ENCODE peak calls at places on chromosome 13, in six cellular contexts. X is tibial nerve, W is fibroblast of lung, F is pancreas, U is upper lobe of right lung, G is psoas muscle. K is an unnamed sample.

GRCh38 chr13:103031332-103031873 is 34.8 kb downstream of the SLC10A2 start:
- DNase-seq in X (no peak), W (no peak), F (no peak), U (no peak), G (no peak), K (no peak)

GRCh38 chr13:113897161-113897560 is 33.3 kb upstream of the GAS6 start:
- DNase-seq in X (no peak), W (peak; percentile 99), F (no peak), U (no peak), G (no peak), K (no peak)

GRCh38 chr13:112703935-112704633 is 14.2 kb downstream of the ATP11A start:
- DNase-seq in X (no peak), W (no peak), F (no peak), U (no peak), G (no peak), K (no peak)

GRCh38 chr13:113105032-113105993 is at the start of gene F7:
- DNase-seq in X (no peak), W (no peak), F (no peak), U (no peak), G (no peak), K (no peak)

GRCh38 chr13:27672025-27672424 is 50.3 kb downstream of the POLR1D start:
- DNase-seq in X (no peak), W (no peak), F (no peak), U (no peak), G (no peak), K (no peak)

GRCh38 chr13:42991892-42992584 is at the start of gene EPSTI1:
- DNase-seq in X (peak; percentile 61), W (peak; percentile 68), F (peak; percentile 39), U (peak; percentile 85), G (peak; percentile 54), K (peak; percentile 66)

GRCh38 chr13:67143544-67144115 is 86.5 kb downstream of the PCDH9 start:
- DNase-seq in X (no peak), W (no peak), F (no peak), U (no peak), G (no peak), K (no peak)

GRCh38 chr13:21676611-21677021 is 5.7 kb downstream of the FGF9 start:
- DNase-seq in X (no peak), W (no peak), F (peak; percentile 43), U (peak; percentile 75), G (peak; percentile 24), K (no peak)

GRCh38 chr13:44396295-44396962 is 22.8 kb downstream of the SERP2 start:
- DNase-seq in X (no peak), W (no peak), F (no peak), U (no peak), G (no peak), K (no peak)

GRCh38 chr13:98672947-98673545 is 79.4 kb downstream of the SLC15A1 start:
- DNase-seq in X (peak; percentile 75), W (peak; percentile 61), F (peak; percentile 64), U (peak; percentile 76), G (peak; percentile 66), K (peak; percentile 74)

GRCh38 chr13:40664100-40665060 is 2.1 kb downstream of the FOXO1 start:
- DNase-seq in X (peak; percentile 66), W (peak; percentile 50), F (peak; percentile 84), U (peak; percentile 90), G (peak; percentile 88), K (peak; percentile 82)

GRCh38 chr13:112643759-112644459 is 45.9 kb upstream of the ATP11A start:
- DNase-seq in X (no peak), W (no peak), F (peak; percentile 94), U (peak; percentile 91), G (no peak), K (no peak)

GRCh38 chr13:26061947-26062346 is 10.1 kb upstream of the SHISA2 start:
- DNase-seq in X (no peak), W (peak; percentile 93), F (no peak), U (no peak), G (no peak), K (no peak)

GRCh38 chr13:37072024-37072423 is 12.5 kb upstream of the SUPT20H start:
- DNase-seq in X (no peak), W (no peak), F (no peak), U (no peak), G (no peak), K (no peak)

GRCh38 chr13:41694902-41695301 is 237.6 kb downstream of the RGCC start:
- DNase-seq in X (peak; percentile 60), W (peak; percentile 96), F (peak; percentile 27), U (no peak), G (peak; percentile 55), K (peak; percentile 78)

GRCh38 chr13:73803997-73804396 is 330.2 kb downstream of the KLF12 start:
- DNase-seq in X (no peak), W (peak; percentile 66), F (no peak), U (no peak), G (no peak), K (no peak)

GRCh38 chr13:79451500-79451962 is 29.4 kb upstream of the NDFIP2 start:
- DNase-seq in X (no peak), W (peak; percentile 95), F (no peak), U (no peak), G (no peak), K (no peak)

GRCh38 chr13:39884166-39884565 is 228.7 kb downstream of the COG6 start:
- DNase-seq in X (no peak), W (no peak), F (no peak), U (no peak), G (no peak), K (no peak)

GRCh38 chr13:72126424-72126823 is 259.4 kb upstream of the DACH1 start:
- DNase-seq in X (no peak), W (peak; percentile 56), F (no peak), U (no peak), G (no peak), K (no peak)

DNA sequence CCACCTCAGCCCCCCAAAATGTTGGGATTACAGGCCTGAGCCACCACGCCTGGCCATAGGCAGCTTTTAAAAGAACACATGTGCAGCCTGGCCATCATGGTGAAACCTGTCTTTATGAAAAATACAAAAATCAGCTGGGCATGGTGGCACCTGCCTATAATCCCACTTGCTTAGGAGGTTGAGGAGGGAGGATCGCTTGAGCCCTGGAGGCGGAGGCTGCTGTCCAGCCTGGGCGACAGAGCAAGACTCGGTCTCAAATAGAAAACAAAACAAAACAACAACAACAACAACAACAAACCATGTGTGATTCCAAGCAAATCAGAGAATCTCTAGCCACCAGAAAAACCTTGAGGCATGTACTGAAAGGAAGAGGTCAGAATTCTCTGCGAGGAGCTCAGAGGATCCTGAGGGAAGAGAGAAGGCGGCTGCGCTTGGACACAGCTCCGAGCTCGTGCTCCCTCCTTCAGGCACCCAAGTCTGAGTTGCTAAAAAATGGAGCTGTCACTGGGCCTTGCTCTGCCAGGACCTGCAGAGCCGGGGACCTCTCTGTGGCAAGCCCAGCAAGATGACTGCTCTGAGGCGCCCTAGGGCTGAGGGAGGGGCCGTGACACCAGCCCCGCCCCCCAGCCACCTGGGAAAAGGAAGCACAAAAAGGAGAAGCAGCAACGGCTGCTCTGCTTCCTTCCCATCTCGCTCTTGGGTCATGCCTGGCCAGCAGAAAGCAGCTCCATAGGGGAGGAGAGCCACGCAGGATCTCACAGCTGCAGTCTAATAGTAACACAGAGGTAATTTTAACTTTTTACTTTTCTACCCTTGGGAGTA is at the start of gene ARL11:
- DNase-seq in X (peak; percentile 52), W (no peak), F (no peak), U (peak; percentile 85), G (peak; percentile 59), K (peak; percentile 72)
- H3K27ac ChIP-seq in X (no peak within 1 kb of the TSS), W (no peak within 1 kb of the TSS), F (no peak within 1 kb of the TSS), U (peak within 1 kb of the TSS; percentile 47), G (no peak within 1 kb of the TSS), K (no peak within 1 kb of the TSS)

DNA sequence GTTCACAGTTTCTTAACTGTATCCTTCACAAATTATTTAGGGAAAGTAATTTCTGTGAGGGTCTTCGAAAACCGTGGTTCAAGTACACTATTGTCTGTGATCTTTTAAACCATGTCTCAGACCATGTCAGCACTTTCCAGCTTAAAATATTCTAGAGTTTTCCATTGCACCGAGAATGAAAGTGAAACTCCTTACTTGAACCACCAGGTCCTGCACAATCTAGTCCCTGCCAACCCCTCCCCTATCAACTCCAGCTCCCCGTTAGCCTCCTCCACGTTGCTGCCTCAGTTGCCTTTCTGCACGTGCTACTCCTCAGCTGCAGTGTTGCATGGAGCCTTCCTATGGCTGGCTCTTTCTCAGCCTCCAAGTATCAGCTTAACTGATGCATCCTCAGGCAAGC is 7.2 kb upstream of the STARD13 start:
- DNase-seq in X (no peak), W (no peak), F (no peak), U (no peak), G (no peak), K (no peak)
- H3K27ac ChIP-seq in X (no peak overlapping the region), W (no peak overlapping the region), F (no peak overlapping the region), U (no peak overlapping the region), G (no peak overlapping the region), K (no peak overlapping the region)

DNA sequence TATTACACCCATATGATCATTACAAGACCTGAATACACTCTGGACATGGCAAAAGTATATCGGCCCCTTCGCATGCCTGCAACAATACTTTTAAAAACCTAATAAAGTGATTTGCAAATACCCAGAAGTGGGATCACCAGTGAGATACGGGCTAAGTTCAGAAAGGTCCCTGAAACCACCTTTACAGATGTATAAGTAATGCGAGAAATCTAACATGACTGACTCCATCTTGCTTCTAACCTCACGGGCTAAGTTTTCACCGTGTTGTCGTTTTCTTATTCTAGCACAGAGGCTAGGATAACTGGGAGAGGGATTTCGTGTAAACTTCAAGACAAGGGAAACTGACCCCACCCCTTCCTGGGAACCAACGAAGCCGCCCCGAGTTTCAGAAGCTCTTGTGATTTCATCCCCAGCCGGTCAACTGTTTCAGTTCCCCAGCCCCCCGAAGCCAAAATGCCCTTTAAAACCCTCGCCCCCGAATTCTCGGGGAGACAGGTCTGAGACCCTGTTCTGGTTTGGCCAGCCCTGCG is 703 bp downstream of the NEK3 start:
- DNase-seq in X (peak; percentile 29), W (peak; percentile 50), F (peak; percentile 21), U (no peak), G (peak; percentile 27), K (peak; percentile 67)
- H3K27ac ChIP-seq in X (peak overlapping the region; percentile 87), W (peak overlapping the region; percentile 75), F (no peak overlapping the region), U (peak overlapping the region; percentile 87), G (peak overlapping the region; percentile 76), K (peak overlapping the region; percentile 77)

GRCh38 chr13:34159946-34160345 is 342.0 kb downstream of the RFC3 start:
- DNase-seq in X (no peak), W (no peak), F (no peak), U (no peak), G (no peak), K (no peak)

GRCh38 chr13:34155931-34156607 is 338.1 kb downstream of the RFC3 start:
- DNase-seq in X (no peak), W (peak; percentile 83), F (no peak), U (no peak), G (no peak), K (no peak)

GRCh38 chr13:34152996-34153395 is 335.0 kb downstream of the RFC3 start:
- DNase-seq in X (no peak), W (no peak), F (no peak), U (no peak), G (no peak), K (no peak)

GRCh38 chr13:34153428-34154180 is 335.7 kb downstream of the RFC3 start:
- DNase-seq in X (no peak), W (no peak), F (no peak), U (no peak), G (no peak), K (no peak)

DNA sequence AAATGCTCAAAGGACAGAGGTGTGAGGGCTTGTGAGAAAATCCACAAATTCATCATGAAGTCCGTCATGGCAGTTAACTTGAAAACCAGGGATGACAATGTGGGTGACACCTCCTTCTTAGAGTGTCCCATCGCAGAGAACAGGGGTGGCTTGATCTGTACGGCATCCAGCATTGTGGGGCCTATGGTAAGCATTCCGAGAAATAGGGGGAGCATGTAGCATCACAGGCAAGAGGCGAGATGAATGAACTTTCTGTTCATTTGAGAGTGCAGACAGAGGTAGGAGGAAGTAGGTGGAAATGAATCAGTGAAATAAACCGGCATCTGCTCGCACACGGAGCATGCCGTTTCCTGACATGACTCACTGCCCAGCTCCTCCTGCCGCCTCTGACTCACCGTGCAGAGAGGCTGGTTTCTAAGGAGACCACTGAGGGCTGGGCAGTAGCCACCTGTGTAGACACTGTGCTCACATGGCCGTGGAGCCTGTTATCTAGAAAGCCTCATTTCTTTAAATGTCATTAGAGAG is 339.0 kb downstream of the RFC3 start:
- DNase-seq in X (peak; percentile 24), W (peak; percentile 99), F (peak; percentile 84), U (peak; percentile 80), G (peak; percentile 44), K (peak; percentile 89)
- H3K27ac ChIP-seq in X (no peak overlapping the region), W (peak overlapping the region; percentile 37), F (peak overlapping the region; percentile 60), U (no peak overlapping the region), G (no peak overlapping the region), K (peak overlapping the region; percentile 85)

K was measured in tibial artery.